ENCODE peak calls at places on chromosomes 11 and 22, in four cellular contexts. N is OCI-M1; W is effector memory CD8-positive, alpha-beta T cell; H is stimulated activated CD8-positive, alpha-beta memory T cell treated with anti-CD3 and anti-CD28 coated beads, Interleukin-4, amount 100 ng/mL, for 24 hours. U is an unnamed sample.

GRCh38 chr11:64691543-64691942 is 31.5 kb downstream of the NRXN2 start:
- DNase-seq in N (no peak), W (no peak), H (no peak), U (no peak)

GRCh38 chr11:134792044-134792443 is 380.0 kb upstream of the B3GAT1 start:
- DNase-seq in N (no peak), W (no peak), H (no peak), U (no peak)

GRCh38 chr22:31870890-31871289 is 73.4 kb upstream of the YWHAH start:
- DNase-seq in N (no peak), W (no peak), H (no peak), U (no peak)

GRCh38 chr22:49215840-49216239 is 611.8 kb downstream of the BRD1 start:
- DNase-seq in N (no peak), W (no peak), H (no peak), U (no peak)

GRCh38 chr11:2799881-2800654 is 85.5 kb downstream of the CDKN1C start:
- DNase-seq in N (peak), W (no peak), H (no peak), U (no peak)

GRCh38 chr11:86513746-86514373 is 139.2 kb downstream of the CCDC81 start:
- DNase-seq in N (peak), W (no peak), H (no peak), U (no peak)

GRCh38 chr11:129213261-129213660 is 21.1 kb upstream of the ARHGAP32 start:
- DNase-seq in N (no peak), W (no peak), H (no peak), U (no peak)

GRCh38 chr11:60169264-60169915 is 13.5 kb downstream of the MS4A6A start:
- DNase-seq in N (peak), W (no peak), H (no peak), U (peak)

GRCh38 chr22:20781272-20781990 is 7.5 kb downstream of the SERPIND1 start:
- DNase-seq in N (peak), W (no peak), H (no peak), U (peak)

GRCh38 chr22:31625661-31626426 is 36.2 kb downstream of the PISD start:
- DNase-seq in N (no peak), W (no peak), H (no peak), U (no peak)

GRCh38 chr11:115939104-115939503 is 434.9 kb upstream of the CADM1 start:
- DNase-seq in N (no peak), W (no peak), H (no peak), U (no peak)

GRCh38 chr22:20111045-20111688 is 4.7 kb upstream of the RANBP1 start:
- DNase-seq in N (peak), W (no peak), H (no peak), U (peak)

GRCh38 chr11:81002374-81002773 is 1561.5 kb upstream of the TENM4 start:
- DNase-seq in N (no peak), W (no peak), H (no peak), U (no peak)

GRCh38 chr22:20002661-20003060 is 14.0 kb downstream of the ARVCF start:
- DNase-seq in N (no peak), W (no peak), H (no peak), U (no peak)

GRCh38 chr22:23984430-23984829 is 4.5 kb downstream of the GSTT2 start:
- DNase-seq in N (peak), W (peak), H (no peak), U (peak)

GRCh38 chr11:35550374-35551036 is 25.1 kb upstream of the PAMR1 start:
- DNase-seq in N (no peak), W (no peak), H (no peak), U (no peak)

GRCh38 chr22:30606455-30607299 is at the start of gene TCN2:
- DNase-seq in N (no peak), W (no peak), H (no peak), U (peak)

GRCh38 chr11:115699326-115699725 is 195.1 kb upstream of the CADM1 start:
- DNase-seq in N (no peak), W (no peak), H (no peak), U (no peak)

GRCh38 chr22:22751043-22751603 is 106.7 kb downstream of the GGTLC2 start:
- DNase-seq in N (no peak), W (no peak), H (no peak), U (no peak)

GRCh38 chr22:46775789-46776485 is 13.5 kb downstream of the TBC1D22A start:
- DNase-seq in N (no peak), W (no peak), H (no peak), U (no peak)

GRCh38 chr11:75734491-75735180 is 17.0 kb downstream of the MOGAT2 start:
- DNase-seq in N (no peak), W (no peak), H (no peak), U (peak)

GRCh38 chr11:122267602-122268001 is 151.6 kb upstream of the BLID start:
- DNase-seq in N (peak), W (no peak), H (no peak), U (peak)

GRCh38 chr22:42925598-42925997 is 68.5 kb upstream of the ARFGAP3 start:
- DNase-seq in N (no peak), W (no peak), H (no peak), U (peak)

GRCh38 chr22:41848468-41848867 is 15.6 kb downstream of the SREBF2 start:
- DNase-seq in N (peak), W (no peak), H (no peak), U (peak)

GRCh38 chr22:36761553-36762240 is 14.2 kb downstream of the IFT27 start:
- DNase-seq in N (no peak), W (no peak), H (no peak), U (no peak)

GRCh38 chr11:64447717-64448598 is 89.0 kb downstream of the RPS6KA4 start:
- DNase-seq in N (peak), W (no peak), H (no peak), U (peak)

GRCh38 chr11:133821776-133822175 is 23.5 kb downstream of the SPATA19 start:
- DNase-seq in N (peak), W (no peak), H (no peak), U (peak)

GRCh38 chr11:117734596-117734995 is 62.4 kb downstream of the DSCAML1 start:
- DNase-seq in N (no peak), W (no peak), H (no peak), U (no peak)

GRCh38 chr11:579830-580601 is 3.7 kb downstream of the PHRF1 start:
- DNase-seq in N (no peak), W (no peak), H (no peak), U (no peak)

GRCh38 chr22:45125198-45125597 is 38.5 kb upstream of the NUP50 start:
- DNase-seq in N (no peak), W (no peak), H (no peak), U (no peak)

GRCh38 chr22:28917747-28918543 is 34.6 kb downstream of the ZNRF3 start:
- DNase-seq in N (peak), W (no peak), H (no peak), U (peak)

GRCh38 chr11:100841711-100842407 is 154.8 kb downstream of the ARHGAP42 start:
- DNase-seq in N (no peak), W (no peak), H (no peak), U (no peak)

GRCh38 chr11:62569611-62570010 is 4.1 kb downstream of the EEF1G start:
- DNase-seq in N (no peak), W (no peak), H (no peak), U (no peak)

U was measured in NB4.